ENCODE peak calls at places on chromosomes 6 and 20, in eight cellular contexts. One of them, this sample, is unnamed.

GRCh38 chr6:158772851-158773371 is 46.3 kb downstream of the EZR start:
- DNase-seq in heart left ventricle: no peak
- DNase-seq in upper lobe of right lung: no peak
- DNase-seq in ascending aorta: no peak
- DNase-seq in NB4: no peak
- DNase-seq in keratinocyte: no peak
- DNase-seq in AG04450: no peak
- DNase-seq in adrenal gland: no peak
- DNase-seq in this sample: no peak

GRCh38 chr20:6000851-6001250 is 50.4 kb downstream of the MCM8 start:
- DNase-seq in heart left ventricle: no peak
- DNase-seq in upper lobe of right lung: no peak
- DNase-seq in ascending aorta: no peak
- DNase-seq in NB4: no peak
- DNase-seq in keratinocyte: no peak
- DNase-seq in AG04450: no peak
- DNase-seq in adrenal gland: no peak
- DNase-seq in this sample: no peak

GRCh38 chr6:33912177-33912576 is 108.4 kb upstream of the MLN start:
- DNase-seq in heart left ventricle: no peak
- DNase-seq in upper lobe of right lung: no peak
- DNase-seq in ascending aorta: no peak
- DNase-seq in NB4: no peak
- DNase-seq in keratinocyte: no peak
- DNase-seq in AG04450: no peak
- DNase-seq in adrenal gland: no peak
- DNase-seq in this sample: no peak

GRCh38 chr6:7107578-7108195 is at the start of gene RREB1:
- DNase-seq in heart left ventricle: peak; percentile 69
- DNase-seq in upper lobe of right lung: peak; percentile 84
- DNase-seq in ascending aorta: peak; percentile 25
- DNase-seq in NB4: peak; percentile 90
- DNase-seq in keratinocyte: no peak
- DNase-seq in AG04450: no peak
- DNase-seq in adrenal gland: peak; percentile 72
- DNase-seq in this sample: no peak

GRCh38 chr6:17012421-17013225 is 89.2 kb upstream of the STMND1 start:
- DNase-seq in heart left ventricle: no peak
- DNase-seq in upper lobe of right lung: no peak
- DNase-seq in ascending aorta: no peak
- DNase-seq in NB4: no peak
- DNase-seq in keratinocyte: no peak
- DNase-seq in AG04450: peak; percentile 27
- DNase-seq in adrenal gland: no peak
- DNase-seq in this sample: peak; percentile 91

GRCh38 chr6:132952468-132952867 is 138.1 kb downstream of the RPS12 start:
- DNase-seq in heart left ventricle: no peak
- DNase-seq in upper lobe of right lung: no peak
- DNase-seq in ascending aorta: no peak
- DNase-seq in NB4: no peak
- DNase-seq in keratinocyte: no peak
- DNase-seq in AG04450: no peak
- DNase-seq in adrenal gland: no peak
- DNase-seq in this sample: no peak

GRCh38 chr20:52103469-52103910 is 88.1 kb downstream of the ZFP64 start:
- DNase-seq in heart left ventricle: no peak
- DNase-seq in upper lobe of right lung: peak; percentile 33
- DNase-seq in ascending aorta: no peak
- DNase-seq in NB4: peak; percentile 85
- DNase-seq in keratinocyte: peak; percentile 77
- DNase-seq in AG04450: no peak
- DNase-seq in adrenal gland: no peak
- DNase-seq in this sample: no peak

GRCh38 chr6:138724015-138724414 is 49.6 kb upstream of the CCDC28A start:
- DNase-seq in heart left ventricle: peak; percentile 46
- DNase-seq in upper lobe of right lung: no peak
- DNase-seq in ascending aorta: no peak
- DNase-seq in NB4: peak; percentile 34
- DNase-seq in keratinocyte: no peak
- DNase-seq in AG04450: no peak
- DNase-seq in adrenal gland: peak; percentile 71
- DNase-seq in this sample: no peak

GRCh38 chr6:94498099-94498498 is 1078.7 kb upstream of the EPHA7 start:
- DNase-seq in heart left ventricle: no peak
- DNase-seq in upper lobe of right lung: no peak
- DNase-seq in ascending aorta: no peak
- DNase-seq in NB4: no peak
- DNase-seq in keratinocyte: no peak
- DNase-seq in AG04450: no peak
- DNase-seq in adrenal gland: no peak
- DNase-seq in this sample: no peak

GRCh38 chr20:48656661-48657211 is 171.1 kb downstream of the PREX1 start:
- DNase-seq in heart left ventricle: no peak
- DNase-seq in upper lobe of right lung: no peak
- DNase-seq in ascending aorta: no peak
- DNase-seq in NB4: no peak
- DNase-seq in keratinocyte: no peak
- DNase-seq in AG04450: no peak
- DNase-seq in adrenal gland: no peak
- DNase-seq in this sample: no peak

GRCh38 chr20:60254901-60255411 is 296.7 kb downstream of the CDH26 start:
- DNase-seq in heart left ventricle: no peak
- DNase-seq in upper lobe of right lung: no peak
- DNase-seq in ascending aorta: no peak
- DNase-seq in NB4: no peak
- DNase-seq in keratinocyte: no peak
- DNase-seq in AG04450: peak; percentile 11
- DNase-seq in adrenal gland: peak; percentile 82
- DNase-seq in this sample: no peak

GRCh38 chr6:128252293-128253176 is 267.9 kb downstream of the PTPRK start:
- DNase-seq in heart left ventricle: no peak
- DNase-seq in upper lobe of right lung: no peak
- DNase-seq in ascending aorta: no peak
- DNase-seq in NB4: no peak
- DNase-seq in keratinocyte: no peak
- DNase-seq in AG04450: no peak
- DNase-seq in adrenal gland: no peak
- DNase-seq in this sample: no peak

GRCh38 chr6:143174516-143174915 is 113.8 kb downstream of the AIG1 start:
- DNase-seq in heart left ventricle: no peak
- DNase-seq in upper lobe of right lung: no peak
- DNase-seq in ascending aorta: no peak
- DNase-seq in NB4: no peak
- DNase-seq in keratinocyte: no peak
- DNase-seq in AG04450: no peak
- DNase-seq in adrenal gland: no peak
- DNase-seq in this sample: no peak

DNA sequence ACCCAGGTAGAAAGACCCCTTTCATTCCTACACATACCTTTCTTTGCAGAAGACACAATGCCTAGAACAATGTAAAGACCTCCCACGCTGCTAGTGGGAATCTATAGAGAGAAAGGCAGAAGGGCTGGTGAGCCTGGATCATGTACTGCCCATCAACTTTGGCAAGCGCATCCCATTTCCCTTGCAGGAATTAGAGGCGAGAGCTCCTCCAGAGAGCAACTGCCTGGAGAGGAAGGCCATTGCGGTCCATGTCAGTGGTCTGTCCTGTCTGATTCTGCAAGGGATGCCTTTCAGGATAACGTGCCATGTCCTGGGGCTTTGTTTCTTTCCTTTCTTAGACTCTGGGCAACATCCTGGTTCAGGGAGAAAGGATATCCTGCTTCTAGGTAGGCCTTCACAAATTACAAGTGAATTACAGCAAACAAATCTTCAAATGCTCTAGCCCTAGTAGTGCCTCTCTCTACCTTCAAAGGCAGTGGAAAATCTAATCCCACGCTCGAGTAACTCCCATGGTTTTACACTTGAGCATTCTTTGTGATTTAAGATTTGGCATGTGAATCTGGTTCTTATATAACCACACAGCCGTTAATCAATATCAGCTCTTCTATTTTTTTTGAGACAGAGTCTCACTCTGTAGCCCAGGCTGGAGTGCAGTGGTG is 38.5 kb downstream of the GCNT2 start:
- DNase-seq in heart left ventricle: no peak
- DNase-seq in upper lobe of right lung: no peak
- DNase-seq in ascending aorta: no peak
- DNase-seq in NB4: no peak
- DNase-seq in keratinocyte: no peak
- DNase-seq in AG04450: no peak
- DNase-seq in adrenal gland: peak; percentile 54
- DNase-seq in this sample: no peak
- H3K4me3 ChIP-seq in heart left ventricle: no peak overlapping the region
- H3K4me3 ChIP-seq in upper lobe of right lung: no peak overlapping the region
- H3K4me3 ChIP-seq in ascending aorta: no peak overlapping the region
- H3K4me3 ChIP-seq in NB4: no peak overlapping the region
- H3K4me3 ChIP-seq in keratinocyte: no peak overlapping the region
- H3K4me3 ChIP-seq in AG04450: no peak overlapping the region
- H3K4me3 ChIP-seq in adrenal gland: no peak overlapping the region
- H3K4me3 ChIP-seq in this sample: no peak overlapping the region

GRCh38 chr6:36807143-36807542 is 32.1 kb downstream of the CPNE5 start:
- DNase-seq in heart left ventricle: no peak
- DNase-seq in upper lobe of right lung: no peak
- DNase-seq in ascending aorta: no peak
- DNase-seq in NB4: no peak
- DNase-seq in keratinocyte: no peak
- DNase-seq in AG04450: no peak
- DNase-seq in adrenal gland: no peak
- DNase-seq in this sample: no peak

GRCh38 chr6:36805107-36805797 is 34.0 kb downstream of the CPNE5 start:
- DNase-seq in heart left ventricle: no peak
- DNase-seq in upper lobe of right lung: no peak
- DNase-seq in ascending aorta: no peak
- DNase-seq in NB4: no peak
- DNase-seq in keratinocyte: no peak
- DNase-seq in AG04450: no peak
- DNase-seq in adrenal gland: no peak
- DNase-seq in this sample: no peak

GRCh38 chr6:36807750-36808149 is 31.5 kb downstream of the CPNE5 start:
- DNase-seq in heart left ventricle: no peak
- DNase-seq in upper lobe of right lung: no peak
- DNase-seq in ascending aorta: no peak
- DNase-seq in NB4: no peak
- DNase-seq in keratinocyte: no peak
- DNase-seq in AG04450: no peak
- DNase-seq in adrenal gland: no peak
- DNase-seq in this sample: no peak

GRCh38 chr6:36804549-36804948 is 34.7 kb downstream of the CPNE5 start:
- DNase-seq in heart left ventricle: no peak
- DNase-seq in upper lobe of right lung: no peak
- DNase-seq in ascending aorta: no peak
- DNase-seq in NB4: no peak
- DNase-seq in keratinocyte: no peak
- DNase-seq in AG04450: no peak
- DNase-seq in adrenal gland: no peak
- DNase-seq in this sample: no peak

GRCh38 chr6:36805917-36806316 is 33.3 kb downstream of the CPNE5 start:
- DNase-seq in heart left ventricle: no peak
- DNase-seq in upper lobe of right lung: no peak
- DNase-seq in ascending aorta: no peak
- DNase-seq in NB4: no peak
- DNase-seq in keratinocyte: no peak
- DNase-seq in AG04450: no peak
- DNase-seq in adrenal gland: no peak
- DNase-seq in this sample: no peak
- TF ChIP-seq CTCF in heart left ventricle: no peak
- TF ChIP-seq CTCF in upper lobe of right lung: no peak
- TF ChIP-seq CTCF in ascending aorta: no peak
- TF ChIP-seq CTCF in NB4: no peak
- TF ChIP-seq CTCF in keratinocyte: no peak
- TF ChIP-seq CTCF in AG04450: no peak
- TF ChIP-seq CTCF in adrenal gland: no peak
- TF ChIP-seq CTCF in this sample: no peak

DNA sequence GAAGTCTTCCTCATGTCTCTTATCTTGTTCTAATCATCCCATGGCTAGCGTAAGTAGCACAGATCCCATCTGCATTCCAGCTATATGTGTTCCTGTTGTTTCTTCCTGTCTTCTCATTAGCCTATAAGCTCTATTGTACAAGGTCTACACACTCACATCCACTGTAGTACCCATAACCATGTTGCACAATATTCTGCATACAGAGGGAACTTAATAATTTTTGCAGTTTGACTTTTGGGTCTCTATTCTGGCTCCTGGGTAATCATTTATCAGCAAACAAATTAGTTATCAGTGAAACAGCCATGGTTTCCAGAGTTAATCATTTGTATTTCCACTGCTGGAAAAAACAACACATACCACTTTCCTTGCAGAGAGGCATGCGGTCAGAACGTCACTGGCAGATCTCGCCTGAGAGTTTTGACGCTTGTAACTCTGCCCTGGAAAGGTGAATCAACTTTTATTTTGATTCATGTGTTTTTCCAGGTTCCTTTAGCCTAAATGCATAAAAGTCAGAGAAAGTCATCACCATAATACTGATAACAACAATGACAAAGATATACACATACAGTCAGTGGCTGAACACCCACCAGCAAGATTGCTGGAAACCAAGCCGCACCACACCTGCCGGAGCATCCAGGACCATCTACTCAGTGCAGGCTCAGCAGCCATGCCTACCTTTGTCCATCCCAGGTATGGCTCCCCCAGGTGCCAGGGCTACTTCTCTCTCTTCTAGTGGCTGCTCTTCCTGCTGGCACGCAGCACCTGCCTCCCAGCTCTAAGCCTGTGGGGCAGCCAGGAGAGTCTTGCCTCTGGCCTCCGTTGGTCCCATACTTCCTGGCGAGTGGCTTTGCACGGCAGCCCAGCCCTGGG is 158.2 kb downstream of the QRSL1 start:
- DNase-seq in heart left ventricle: no peak
- DNase-seq in upper lobe of right lung: no peak
- DNase-seq in ascending aorta: no peak
- DNase-seq in NB4: no peak
- DNase-seq in keratinocyte: no peak
- DNase-seq in AG04450: no peak
- DNase-seq in adrenal gland: no peak
- DNase-seq in this sample: no peak
- H3K4me3 ChIP-seq in heart left ventricle: no peak overlapping the region
- H3K4me3 ChIP-seq in upper lobe of right lung: no peak overlapping the region
- H3K4me3 ChIP-seq in ascending aorta: no peak overlapping the region
- H3K4me3 ChIP-seq in NB4: no peak overlapping the region
- H3K4me3 ChIP-seq in keratinocyte: no peak overlapping the region
- H3K4me3 ChIP-seq in AG04450: no peak overlapping the region
- H3K4me3 ChIP-seq in adrenal gland: no peak overlapping the region
- H3K4me3 ChIP-seq in this sample: no peak overlapping the region

GRCh38 chr20:9460518-9460917 is 53.9 kb upstream of the LAMP5 start:
- DNase-seq in heart left ventricle: no peak
- DNase-seq in upper lobe of right lung: no peak
- DNase-seq in ascending aorta: no peak
- DNase-seq in NB4: no peak
- DNase-seq in keratinocyte: no peak
- DNase-seq in AG04450: no peak
- DNase-seq in adrenal gland: no peak
- DNase-seq in this sample: no peak

GRCh38 chr20:9457055-9457454 is 57.3 kb upstream of the LAMP5 start:
- DNase-seq in heart left ventricle: no peak
- DNase-seq in upper lobe of right lung: no peak
- DNase-seq in ascending aorta: no peak
- DNase-seq in NB4: no peak
- DNase-seq in keratinocyte: no peak
- DNase-seq in AG04450: no peak
- DNase-seq in adrenal gland: no peak
- DNase-seq in this sample: no peak

GRCh38 chr20:9454781-9455180 is 59.6 kb upstream of the LAMP5 start:
- DNase-seq in heart left ventricle: no peak
- DNase-seq in upper lobe of right lung: no peak
- DNase-seq in ascending aorta: no peak
- DNase-seq in NB4: no peak
- DNase-seq in keratinocyte: no peak
- DNase-seq in AG04450: no peak
- DNase-seq in adrenal gland: no peak
- DNase-seq in this sample: no peak

GRCh38 chr20:9458075-9458818 is 56.1 kb upstream of the LAMP5 start:
- DNase-seq in heart left ventricle: no peak
- DNase-seq in upper lobe of right lung: no peak
- DNase-seq in ascending aorta: no peak
- DNase-seq in NB4: peak; percentile 50
- DNase-seq in keratinocyte: no peak
- DNase-seq in AG04450: no peak
- DNase-seq in adrenal gland: peak; percentile 54
- DNase-seq in this sample: no peak
- TF ChIP-seq CTCF in heart left ventricle: no peak
- TF ChIP-seq CTCF in upper lobe of right lung: peak; percentile 33
- TF ChIP-seq CTCF in ascending aorta: no peak
- TF ChIP-seq CTCF in NB4: peak; percentile 57
- TF ChIP-seq CTCF in keratinocyte: peak; percentile 49
- TF ChIP-seq CTCF in AG04450: peak; percentile 34
- TF ChIP-seq CTCF in adrenal gland: peak; percentile 38
- TF ChIP-seq CTCF in this sample: peak; percentile 42